ENCODE peak calls at places on chromosomes 4 and X, in six cellular contexts. J is stimulated activated naive CD8-positive, alpha-beta T cell treated with anti-CD3 and anti-CD28 coated beads, Interleukin-15, Interleukin-2, amounts not matched to agents 100 U/mL and 50 U/mL, for 24 hours; M is hippocampal formation; C is nephron progenitor cell; F is stimulated activated CD8-positive, alpha-beta memory T cell treated with anti-CD3 and anti-CD28 coated beads, Interleukin-4, amount 100 ng/mL, for 24 hours; Q is RKO. L is an unnamed sample.

GRCh38 chrX:39809326-39809725 is 288.4 kb downstream of the BCOR start:
- DNase-seq in M (no peak), Q (peak; percentile 81), J (no peak), C (no peak), F (no peak), L (no peak)

GRCh38 chr4:114598191-114599121 is at the start of gene UGT8:
- DNase-seq in Q (peak; percentile 92), J (peak; percentile 53), F (peak; percentile 26), M (peak; percentile 87), C (peak; percentile 83), L (no peak)

GRCh38 chr4:77652237-77652897 is 46.7 kb downstream of the CXCL13 start:
- DNase-seq in F (no peak), C (no peak), Q (no peak), M (peak; percentile 15), J (no peak), L (no peak)

GRCh38 chrX:14398725-14399124 is 130.6 kb upstream of the GLRA2 start:
- DNase-seq in Q (no peak), M (no peak), J (no peak), C (no peak), F (no peak), L (no peak)

GRCh38 chrX:18542131-18542530 is 116.7 kb downstream of the CDKL5 start:
- DNase-seq in F (no peak), M (no peak), J (no peak), C (no peak), Q (no peak), L (no peak)

GRCh38 chrX:70554523-70554922 is 109.9 kb downstream of the DLG3 start:
- DNase-seq in C (no peak), J (no peak), M (peak; percentile 1), Q (no peak), F (no peak), L (no peak)

GRCh38 chr4:118032691-118033090 is 1.6 kb upstream of the NDST3 start:
- DNase-seq in C (no peak), F (no peak), Q (no peak), J (no peak), M (no peak), L (no peak)

GRCh38 chrX:34381241-34381640 is 249.1 kb upstream of the FAM47A start:
- DNase-seq in J (no peak), C (no peak), Q (no peak), F (no peak), M (no peak), L (no peak)

GRCh38 chr4:31107362-31107761 is 387.2 kb downstream of the PCDH7 start:
- DNase-seq in J (no peak), Q (peak; percentile 27), F (no peak), C (no peak), M (no peak), L (no peak)

GRCh38 chr4:137659431-137659830 is 127.1 kb upstream of the PCDH18 start:
- DNase-seq in Q (no peak), J (no peak), M (no peak), F (no peak), C (no peak), L (no peak)

GRCh38 chr4:42927946-42928345 is 35.4 kb downstream of the GRXCR1 start:
- DNase-seq in F (no peak), M (no peak), C (no peak), Q (peak; percentile 9), J (no peak), L (no peak)

GRCh38 chrX:73478961-73479360 is 32.1 kb downstream of the CDX4 start:
- DNase-seq in J (no peak), C (no peak), Q (no peak), M (no peak), F (no peak), L (no peak)

GRCh38 chrX:119655125-119655524 is 37.8 kb downstream of the SEPTIN6 start:
- DNase-seq in J (peak; percentile 73), M (no peak), F (peak; percentile 49), Q (peak; percentile 38), C (no peak), L (no peak)

GRCh38 chr4:101140228-101140627 is 207.1 kb downstream of the PPP3CA start:
- DNase-seq in C (no peak), M (no peak), J (no peak), F (no peak), Q (no peak), L (no peak)

GRCh38 chr4:74874785-74875367 is 58.0 kb upstream of the PARM1 start:
- DNase-seq in J (peak; percentile 5), F (no peak), M (peak; percentile 93), Q (peak; percentile 83), C (peak; percentile 38), L (no peak)

GRCh38 chrX:1395646-1396216 is 3.8 kb upstream of the SLC25A6 start:
- DNase-seq in M (no peak), C (no peak), F (no peak), Q (no peak), J (no peak), L (no peak)

GRCh38 chr4:110614173-110614948 is 8.5 kb downstream of the PITX2 start:
- DNase-seq in F (no peak), Q (no peak), J (no peak), C (peak; percentile 65), M (no peak), L (no peak)

GRCh38 chr4:84583871-84584373 is 995 bp downstream of the CDS1 start:
- DNase-seq in J (no peak), M (no peak), C (no peak), Q (peak; percentile 31), F (no peak), L (no peak)

GRCh38 chr4:145189981-145190380 is 9.6 kb upstream of the OTUD4 start:
- DNase-seq in C (no peak), F (no peak), M (no peak), J (no peak), Q (no peak), L (no peak)

GRCh38 chr4:145523117-145523516 is 41.5 kb downstream of the SMAD1 start:
- DNase-seq in J (no peak), Q (peak; percentile 68), F (no peak), C (no peak), M (no peak), L (no peak)

GRCh38 chrX:13495232-13495631 is 74.2 kb upstream of the EGFL6 start:
- DNase-seq in M (no peak), Q (no peak), C (no peak), J (no peak), F (no peak), L (no peak)

GRCh38 chrX:99172958-99173357 is 1237.1 kb downstream of the PCDH19 start:
- DNase-seq in M (no peak), J (no peak), C (no peak), F (no peak), Q (no peak), L (no peak)

GRCh38 chr4:41692717-41693345 is 55.7 kb downstream of the PHOX2B start:
- DNase-seq in Q (peak; percentile 66), M (peak; percentile 48), F (peak; percentile 1), C (peak; percentile 63), J (peak; percentile 37), L (peak; percentile 26)

GRCh38 chrX:103417933-103418332 is 41.6 kb downstream of the BEX3 start:
- DNase-seq in Q (no peak), F (no peak), C (no peak), J (no peak), M (no peak), L (no peak)

GRCh38 chrX:150161092-150161672 is 201.9 kb upstream of the MAMLD1 start:
- DNase-seq in M (no peak), Q (no peak), J (no peak), C (no peak), F (no peak), L (no peak)

GRCh38 chrX:149512225-149512885 is 7.2 kb upstream of the IDS start:
- DNase-seq in M (peak; percentile 57), C (peak; percentile 49), J (peak; percentile 37), Q (peak; percentile 41), F (peak; percentile 30), L (peak; percentile 27)

GRCh38 chrX:45756562-45756961 is 555.9 kb upstream of the DIPK2B start:
- DNase-seq in Q (peak; percentile 43), C (no peak), F (no peak), M (no peak), J (no peak), L (no peak)

GRCh38 chr4:92455329-92455839 is 151.6 kb downstream of the GRID2 start:
- DNase-seq in F (no peak), Q (no peak), C (no peak), M (no peak), J (no peak), L (no peak)

GRCh38 chr4:183558873-183559272 is 54.0 kb downstream of the ING2 start:
- DNase-seq in C (no peak), Q (no peak), J (no peak), M (no peak), F (no peak), L (no peak)

GRCh38 chr4:139735381-139736256 is 70.0 kb downstream of the MGST2 start:
- DNase-seq in J (peak; percentile 22), Q (no peak), C (peak; percentile 75), M (peak; percentile 13), F (no peak), L (no peak)

GRCh38 chr4:38020386-38020785 is 60.2 kb downstream of the PTTG2 start:
- DNase-seq in M (no peak), Q (no peak), C (no peak), F (no peak), J (no peak), L (no peak)

GRCh38 chr4:82891728-82892466 is 944 bp upstream of the SEC31A start:
- DNase-seq in F (no peak), C (no peak), J (no peak), Q (peak; percentile 64), M (no peak), L (no peak)

GRCh38 chr4:77006753-77007355 is 57.3 kb downstream of the SEPTIN11 start:
- DNase-seq in J (no peak), M (no peak), Q (no peak), F (no peak), C (no peak), L (no peak)

GRCh38 chr4:184765473-184766346 is 31.8 kb upstream of the CENPU start:
- DNase-seq in Q (no peak), F (no peak), C (no peak), J (no peak), M (no peak), L (no peak)

GRCh38 chr4:94690851-94691254 is 66.9 kb upstream of the BMPR1B start:
- DNase-seq in Q (no peak), M (no peak), C (no peak), F (no peak), J (no peak), L (no peak)

L was measured in NK-92 treated with Interleukin-12 subunit alpha and Interleukin-12 subunit beta, amount 100 ng/mL, for 24 hours.